ENCODE peak calls at places on chromosomes 4 and X, in nine cellular contexts. One of them, this sample, is unnamed.

GRCh38 chr4:155999743-156000142 is 46.1 kb upstream of the CTSO start:
- DNase-seq in naive thymus-derived CD4-positive, alpha-beta T cell: no peak
- DNase-seq in ovary: no peak
- DNase-seq in prostate gland: no peak
- DNase-seq in IMR-90: no peak
- DNase-seq in kidney: no peak
- DNase-seq in tibial nerve: peak; percentile 36
- DNase-seq in sigmoid colon: no peak
- DNase-seq in lower lobe of right lung: no peak
- DNase-seq in this sample: no peak

GRCh38 chr4:3059896-3060295 is 14.4 kb downstream of the HTT-AS start:
- DNase-seq in naive thymus-derived CD4-positive, alpha-beta T cell: no peak
- DNase-seq in ovary: no peak
- DNase-seq in prostate gland: no peak
- DNase-seq in IMR-90: no peak
- DNase-seq in kidney: no peak
- DNase-seq in tibial nerve: no peak
- DNase-seq in sigmoid colon: no peak
- DNase-seq in lower lobe of right lung: no peak
- DNase-seq in this sample: no peak

GRCh38 chr4:72326692-72327632 is 242.1 kb downstream of the ADAMTS3 start:
- DNase-seq in naive thymus-derived CD4-positive, alpha-beta T cell: no peak
- DNase-seq in ovary: no peak
- DNase-seq in prostate gland: no peak
- DNase-seq in IMR-90: peak; percentile 42
- DNase-seq in kidney: no peak
- DNase-seq in tibial nerve: no peak
- DNase-seq in sigmoid colon: no peak
- DNase-seq in lower lobe of right lung: no peak
- DNase-seq in this sample: no peak

GRCh38 chrX:53156207-53156596 is 62.3 kb downstream of the KANTR start:
- DNase-seq in naive thymus-derived CD4-positive, alpha-beta T cell: no peak
- DNase-seq in ovary: no peak
- DNase-seq in prostate gland: no peak
- DNase-seq in IMR-90: no peak
- DNase-seq in kidney: no peak
- DNase-seq in tibial nerve: no peak
- DNase-seq in sigmoid colon: no peak
- DNase-seq in lower lobe of right lung: no peak
- DNase-seq in this sample: no peak

GRCh38 chr4:19309365-19309764 is 942.3 kb upstream of the SLIT2 start:
- DNase-seq in naive thymus-derived CD4-positive, alpha-beta T cell: no peak
- DNase-seq in ovary: no peak
- DNase-seq in prostate gland: no peak
- DNase-seq in IMR-90: peak; percentile 74
- DNase-seq in kidney: no peak
- DNase-seq in tibial nerve: no peak
- DNase-seq in sigmoid colon: no peak
- DNase-seq in lower lobe of right lung: no peak
- DNase-seq in this sample: no peak

GRCh38 chr4:59217910-59218631 is 1982.1 kb upstream of the ADGRL3 start:
- DNase-seq in naive thymus-derived CD4-positive, alpha-beta T cell: no peak
- DNase-seq in ovary: no peak
- DNase-seq in prostate gland: no peak
- DNase-seq in IMR-90: no peak
- DNase-seq in kidney: no peak
- DNase-seq in tibial nerve: no peak
- DNase-seq in sigmoid colon: no peak
- DNase-seq in lower lobe of right lung: no peak
- DNase-seq in this sample: no peak

GRCh38 chrX:109857898-109858297 is 124.8 kb upstream of the ACSL4 start:
- DNase-seq in naive thymus-derived CD4-positive, alpha-beta T cell: no peak
- DNase-seq in ovary: no peak
- DNase-seq in prostate gland: no peak
- DNase-seq in IMR-90: peak; percentile 52
- DNase-seq in kidney: no peak
- DNase-seq in tibial nerve: no peak
- DNase-seq in sigmoid colon: no peak
- DNase-seq in lower lobe of right lung: no peak
- DNase-seq in this sample: no peak

GRCh38 chrX:41468647-41469323 is 21.6 kb downstream of the NYX start:
- DNase-seq in naive thymus-derived CD4-positive, alpha-beta T cell: no peak
- DNase-seq in ovary: no peak
- DNase-seq in prostate gland: peak; percentile 10
- DNase-seq in IMR-90: peak; percentile 22
- DNase-seq in kidney: peak; percentile 39
- DNase-seq in tibial nerve: no peak
- DNase-seq in sigmoid colon: no peak
- DNase-seq in lower lobe of right lung: no peak
- DNase-seq in this sample: no peak

GRCh38 chr4:13597141-13597540 is 30.4 kb downstream of the BOD1L1 start:
- DNase-seq in naive thymus-derived CD4-positive, alpha-beta T cell: no peak
- DNase-seq in ovary: no peak
- DNase-seq in prostate gland: no peak
- DNase-seq in IMR-90: no peak
- DNase-seq in kidney: no peak
- DNase-seq in tibial nerve: no peak
- DNase-seq in sigmoid colon: no peak
- DNase-seq in lower lobe of right lung: no peak
- DNase-seq in this sample: no peak

GRCh38 chr4:13597604-13598003 is 29.9 kb downstream of the BOD1L1 start:
- DNase-seq in naive thymus-derived CD4-positive, alpha-beta T cell: no peak
- DNase-seq in ovary: no peak
- DNase-seq in prostate gland: no peak
- DNase-seq in IMR-90: peak; percentile 38
- DNase-seq in kidney: no peak
- DNase-seq in tibial nerve: no peak
- DNase-seq in sigmoid colon: no peak
- DNase-seq in lower lobe of right lung: no peak
- DNase-seq in this sample: no peak

GRCh38 chr4:13601060-13601459 is 26.5 kb downstream of the BOD1L1 start:
- DNase-seq in naive thymus-derived CD4-positive, alpha-beta T cell: no peak
- DNase-seq in ovary: no peak
- DNase-seq in prostate gland: no peak
- DNase-seq in IMR-90: no peak
- DNase-seq in kidney: no peak
- DNase-seq in tibial nerve: no peak
- DNase-seq in sigmoid colon: no peak
- DNase-seq in lower lobe of right lung: no peak
- DNase-seq in this sample: no peak

GRCh38 chr4:13601848-13602247 is 25.7 kb downstream of the BOD1L1 start:
- DNase-seq in naive thymus-derived CD4-positive, alpha-beta T cell: no peak
- DNase-seq in ovary: no peak
- DNase-seq in prostate gland: no peak
- DNase-seq in IMR-90: no peak
- DNase-seq in kidney: no peak
- DNase-seq in tibial nerve: no peak
- DNase-seq in sigmoid colon: no peak
- DNase-seq in lower lobe of right lung: no peak
- DNase-seq in this sample: no peak

GRCh38 chr4:13599159-13599558 is 28.4 kb downstream of the BOD1L1 start:
- DNase-seq in naive thymus-derived CD4-positive, alpha-beta T cell: no peak
- DNase-seq in ovary: no peak
- DNase-seq in prostate gland: no peak
- DNase-seq in IMR-90: no peak
- DNase-seq in kidney: no peak
- DNase-seq in tibial nerve: no peak
- DNase-seq in sigmoid colon: no peak
- DNase-seq in lower lobe of right lung: no peak
- DNase-seq in this sample: no peak
- H3K36me3 ChIP-seq in naive thymus-derived CD4-positive, alpha-beta T cell: peaks cover 72% of the 10 kb centered on the region
- H3K36me3 ChIP-seq in ovary: no peaks in the 10 kb centered on the region
- H3K36me3 ChIP-seq in prostate gland: no peaks in the 10 kb centered on the region
- H3K36me3 ChIP-seq in IMR-90: peaks cover 43% of the 10 kb centered on the region
- H3K36me3 ChIP-seq in kidney: peaks cover 39% of the 10 kb centered on the region
- H3K36me3 ChIP-seq in tibial nerve: peaks cover 89% of the 10 kb centered on the region
- H3K36me3 ChIP-seq in sigmoid colon: peaks cover 24% of the 10 kb centered on the region
- H3K36me3 ChIP-seq in lower lobe of right lung: peaks cover 82% of the 10 kb centered on the region
- H3K36me3 ChIP-seq in this sample: peaks cover 60% of the 10 kb centered on the region

DNA sequence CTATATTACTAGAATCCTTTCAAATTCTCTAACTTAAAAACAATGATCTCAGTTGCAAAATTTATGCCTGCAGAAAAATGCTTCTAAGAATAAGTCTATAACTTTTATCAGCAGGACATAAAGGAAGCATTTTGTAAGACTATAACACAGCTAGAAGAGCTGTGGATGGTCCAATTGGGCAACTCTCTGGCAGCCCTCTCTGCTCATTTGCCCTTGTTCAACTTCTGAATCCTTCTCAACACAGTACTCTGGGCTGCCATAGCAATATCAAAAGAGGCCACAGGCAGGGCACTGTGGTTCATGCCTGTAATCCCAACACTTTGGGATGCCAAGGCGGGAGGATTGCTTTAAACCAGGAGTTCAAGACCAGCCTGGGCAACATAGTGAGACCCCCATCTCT is 88.5 kb downstream of the MID1 start:
- DNase-seq in naive thymus-derived CD4-positive, alpha-beta T cell: no peak
- DNase-seq in ovary: no peak
- DNase-seq in prostate gland: no peak
- DNase-seq in IMR-90: no peak
- DNase-seq in kidney: no peak
- DNase-seq in tibial nerve: no peak
- DNase-seq in sigmoid colon: no peak
- DNase-seq in lower lobe of right lung: no peak
- DNase-seq in this sample: no peak
- H3K4me1 ChIP-seq in naive thymus-derived CD4-positive, alpha-beta T cell: no peaks in the 10 kb centered on the region
- H3K4me1 ChIP-seq in ovary: no peaks in the 10 kb centered on the region
- H3K4me1 ChIP-seq in prostate gland: no peaks in the 10 kb centered on the region
- H3K4me1 ChIP-seq in IMR-90: peaks cover 8% of the 10 kb centered on the region
- H3K4me1 ChIP-seq in kidney: peaks cover 4% of the 10 kb centered on the region
- H3K4me1 ChIP-seq in tibial nerve: no peaks in the 10 kb centered on the region
- H3K4me1 ChIP-seq in sigmoid colon: peaks cover 9% of the 10 kb centered on the region
- H3K4me1 ChIP-seq in lower lobe of right lung: no peaks in the 10 kb centered on the region
- H3K4me1 ChIP-seq in this sample: no peaks in the 10 kb centered on the region

GRCh38 chr4:85510632-85510984 is 35.7 kb downstream of the ARHGAP24 start:
- DNase-seq in naive thymus-derived CD4-positive, alpha-beta T cell: no peak
- DNase-seq in ovary: no peak
- DNase-seq in prostate gland: no peak
- DNase-seq in IMR-90: no peak
- DNase-seq in kidney: no peak
- DNase-seq in tibial nerve: no peak
- DNase-seq in sigmoid colon: no peak
- DNase-seq in lower lobe of right lung: no peak
- DNase-seq in this sample: no peak

GRCh38 chr4:85514117-85514516 is 39.2 kb downstream of the ARHGAP24 start:
- DNase-seq in naive thymus-derived CD4-positive, alpha-beta T cell: no peak
- DNase-seq in ovary: no peak
- DNase-seq in prostate gland: no peak
- DNase-seq in IMR-90: no peak
- DNase-seq in kidney: no peak
- DNase-seq in tibial nerve: no peak
- DNase-seq in sigmoid colon: no peak
- DNase-seq in lower lobe of right lung: no peak
- DNase-seq in this sample: no peak

GRCh38 chr4:85512446-85513205 is 37.7 kb downstream of the ARHGAP24 start:
- DNase-seq in naive thymus-derived CD4-positive, alpha-beta T cell: no peak
- DNase-seq in ovary: no peak
- DNase-seq in prostate gland: no peak
- DNase-seq in IMR-90: no peak
- DNase-seq in kidney: no peak
- DNase-seq in tibial nerve: no peak
- DNase-seq in sigmoid colon: no peak
- DNase-seq in lower lobe of right lung: no peak
- DNase-seq in this sample: no peak

GRCh38 chr4:85515701-85516100 is 40.8 kb downstream of the ARHGAP24 start:
- DNase-seq in naive thymus-derived CD4-positive, alpha-beta T cell: no peak
- DNase-seq in ovary: no peak
- DNase-seq in prostate gland: no peak
- DNase-seq in IMR-90: no peak
- DNase-seq in kidney: no peak
- DNase-seq in tibial nerve: no peak
- DNase-seq in sigmoid colon: no peak
- DNase-seq in lower lobe of right lung: no peak
- DNase-seq in this sample: no peak

DNA sequence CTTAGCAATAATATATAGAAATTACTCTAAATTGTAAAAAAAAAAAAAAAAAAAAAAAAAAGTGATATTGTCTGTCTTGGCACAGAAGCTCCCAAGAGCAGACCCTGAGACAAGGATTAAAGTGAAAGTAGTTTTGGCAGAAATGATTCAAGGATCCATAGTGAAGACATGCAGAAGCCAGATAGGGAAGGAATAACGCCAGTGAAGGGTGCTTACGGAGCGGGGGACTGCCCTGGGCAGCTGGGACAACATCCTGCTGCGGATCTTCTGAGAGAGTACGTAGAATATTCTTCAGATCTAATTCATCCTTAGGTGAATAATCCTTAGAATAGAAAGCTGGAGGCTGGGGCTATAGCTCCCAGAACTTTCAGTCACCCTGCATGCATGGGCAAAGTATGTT is 39.8 kb downstream of the ARHGAP24 start:
- DNase-seq in naive thymus-derived CD4-positive, alpha-beta T cell: no peak
- DNase-seq in ovary: no peak
- DNase-seq in prostate gland: no peak
- DNase-seq in IMR-90: no peak
- DNase-seq in kidney: no peak
- DNase-seq in tibial nerve: no peak
- DNase-seq in sigmoid colon: no peak
- DNase-seq in lower lobe of right lung: no peak
- DNase-seq in this sample: no peak
- H3K27ac ChIP-seq in naive thymus-derived CD4-positive, alpha-beta T cell: no peak overlapping the region
- H3K27ac ChIP-seq in ovary: no peak overlapping the region
- H3K27ac ChIP-seq in prostate gland: no peak overlapping the region
- H3K27ac ChIP-seq in IMR-90: no peak overlapping the region
- H3K27ac ChIP-seq in kidney: no peak overlapping the region
- H3K27ac ChIP-seq in tibial nerve: peak overlapping the region; percentile 21
- H3K27ac ChIP-seq in sigmoid colon: no peak overlapping the region
- H3K27ac ChIP-seq in lower lobe of right lung: no peak overlapping the region
- H3K27ac ChIP-seq in this sample: no peak overlapping the region

DNA sequence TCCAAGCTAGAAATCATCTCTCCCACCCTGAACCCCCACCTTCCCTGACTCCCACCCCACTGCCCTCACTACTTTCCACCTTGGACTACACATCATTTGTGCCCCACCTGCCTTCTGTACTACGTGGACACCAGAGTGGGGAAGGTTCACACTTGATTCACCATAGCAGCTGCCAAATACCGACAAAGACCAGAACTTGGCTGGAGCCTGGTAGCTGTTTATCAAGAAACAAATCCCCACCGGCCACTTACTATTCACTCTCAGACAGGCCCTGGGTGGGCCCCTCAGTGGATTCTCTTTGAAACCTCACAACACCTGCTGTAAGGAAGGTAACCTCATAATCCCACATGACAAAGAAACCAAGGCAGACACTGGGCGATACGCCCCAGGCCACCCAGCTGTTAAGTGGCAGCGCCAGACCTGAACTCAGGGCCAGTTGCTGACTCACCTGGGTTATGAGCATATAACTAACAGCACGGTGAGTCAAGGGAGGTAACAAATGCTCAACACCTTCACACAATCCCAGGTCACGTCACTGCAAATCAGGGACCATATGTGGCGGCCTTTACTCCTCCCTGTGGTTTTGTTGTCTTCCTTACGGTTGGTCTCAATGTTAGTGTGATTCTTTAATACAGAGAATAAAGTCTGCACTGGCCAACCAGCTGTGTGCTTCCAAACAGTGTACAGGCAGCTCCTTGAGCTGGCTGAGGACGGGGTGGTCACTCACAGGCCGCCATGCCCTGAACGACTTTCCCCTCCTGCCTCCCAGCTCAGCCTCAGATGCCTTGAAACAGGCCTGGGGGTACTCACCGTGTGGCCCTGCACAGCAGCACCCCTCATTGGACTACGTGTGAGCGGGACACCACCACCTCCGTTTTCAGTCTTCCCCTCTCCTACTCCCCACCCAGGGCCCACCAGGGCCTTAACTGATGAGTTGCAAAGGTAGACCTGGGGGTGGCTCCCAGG is 7.5 kb downstream of the WDR1 start:
- DNase-seq in naive thymus-derived CD4-positive, alpha-beta T cell: no peak
- DNase-seq in ovary: no peak
- DNase-seq in prostate gland: no peak
- DNase-seq in IMR-90: peak; percentile 55
- DNase-seq in kidney: peak; percentile 55
- DNase-seq in tibial nerve: no peak
- DNase-seq in sigmoid colon: no peak
- DNase-seq in lower lobe of right lung: no peak
- DNase-seq in this sample: no peak
- H3K36me3 ChIP-seq in naive thymus-derived CD4-positive, alpha-beta T cell: peaks cover 69% of the 10 kb centered on the region
- H3K36me3 ChIP-seq in ovary: no peaks in the 10 kb centered on the region
- H3K36me3 ChIP-seq in prostate gland: no peaks in the 10 kb centered on the region
- H3K36me3 ChIP-seq in IMR-90: peaks cover 82% of the 10 kb centered on the region
- H3K36me3 ChIP-seq in kidney: peaks cover 37% of the 10 kb centered on the region
- H3K36me3 ChIP-seq in tibial nerve: peaks cover 51% of the 10 kb centered on the region
- H3K36me3 ChIP-seq in sigmoid colon: peaks cover 42% of the 10 kb centered on the region
- H3K36me3 ChIP-seq in lower lobe of right lung: peaks cover 64% of the 10 kb centered on the region
- H3K36me3 ChIP-seq in this sample: peaks cover 55% of the 10 kb centered on the region

This sample was measured in effector memory CD4-positive, alpha-beta T cell.